ENCODE peak calls at places on chromosome 21, in nine cellular contexts. B, W, L, U, Y, J, Q, V and X are unnamed samples.

GRCh38 chr21:16713331-16714114 is 799.3 kb upstream of the CXADR start:
- DNase-seq in B (no peak), L (no peak), J (no peak), U (no peak), W (no peak), Y (no peak), V (no peak), Q (no peak), X (no peak)

GRCh38 chr21:45972353-45972715 is 9.2 kb upstream of the COL6A1 start:
- DNase-seq in V (no peak), W (no peak), L (no peak), U (no peak), Q (no peak), J (peak), Y (peak), B (peak), X (no peak)

GRCh38 chr21:45146801-45147200 is 72.4 kb downstream of the ADARB1 start:
- DNase-seq in Y (no peak), L (no peak), U (no peak), Q (no peak), J (no peak), W (no peak), V (no peak), B (peak), X (no peak)

GRCh38 chr21:39048064-39048463 is 135.2 kb downstream of the PSMG1 start:
- DNase-seq in B (no peak), L (peak), V (peak), Q (no peak), Y (no peak), J (no peak), W (peak), U (no peak), X (no peak)

GRCh38 chr21:39637197-39637970 is 24.6 kb downstream of the B3GALT5 start:
- DNase-seq in Y (no peak), U (peak), V (no peak), Q (no peak), J (no peak), L (no peak), W (peak), B (no peak), X (peak)

GRCh38 chr21:24280591-24280990 is 1326.7 kb downstream of the MRPL39 start:
- DNase-seq in Q (no peak), L (no peak), J (no peak), U (no peak), W (no peak), V (no peak), Y (no peak), B (no peak), X (no peak)

GRCh38 chr21:29513535-29513934 is 214.8 kb downstream of the BACH1 start:
- DNase-seq in Y (no peak), B (no peak), L (no peak), J (no peak), U (no peak), V (no peak), Q (no peak), W (no peak), X (no peak)

GRCh38 chr21:45200596-45201296 is 86.9 kb downstream of the POFUT2 start:
- DNase-seq in U (peak), Y (no peak), Q (no peak), J (no peak), W (no peak), B (no peak), L (no peak), V (no peak), X (no peak)

GRCh38 chr21:38852278-38852677 is 46.5 kb downstream of the ETS2 start:
- DNase-seq in L (no peak), Q (no peak), U (no peak), W (no peak), V (no peak), B (no peak), J (no peak), Y (no peak), X (no peak)

GRCh38 chr21:43719748-43720538 is 1.0 kb downstream of the PDXK start:
- DNase-seq in W (no peak), J (peak), L (no peak), Y (no peak), V (no peak), B (no peak), U (no peak), Q (no peak), X (peak)

GRCh38 chr21:29299906-29300546 is 1.3 kb downstream of the BACH1 start:
- DNase-seq in W (peak), Y (peak), V (peak), J (peak), L (peak), B (peak), Q (peak), U (peak), X (peak)

GRCh38 chr21:44881586-44881939 is 8.1 kb upstream of the PTTG1IP start:
- DNase-seq in Q (no peak), Y (no peak), B (no peak), L (no peak), W (no peak), U (no peak), J (no peak), V (no peak), X (no peak)

GRCh38 chr21:26003428-26003827 is 167.1 kb downstream of the APP start:
- DNase-seq in B (no peak), Q (no peak), U (no peak), Y (no peak), L (no peak), V (no peak), W (no peak), J (no peak), X (no peak)

GRCh38 chr21:40686526-40686925 is 160.4 kb downstream of the DSCAM start:
- DNase-seq in Q (no peak), B (no peak), U (no peak), W (no peak), V (no peak), L (no peak), Y (no peak), J (no peak), X (no peak)

GRCh38 chr21:42557420-42557819 is 43.8 kb downstream of the SLC37A1 start:
- DNase-seq in Q (no peak), Y (peak), B (no peak), V (no peak), W (no peak), U (no peak), J (no peak), L (no peak), X (no peak)

GRCh38 chr21:14762734-14763694 is 216.9 kb upstream of the SAMSN1 start:
- DNase-seq in W (no peak), U (no peak), Y (no peak), B (no peak), L (no peak), V (no peak), J (no peak), Q (no peak), X (no peak)

GRCh38 chr21:25997788-25998611 is 172.6 kb downstream of the APP start:
- DNase-seq in B (no peak), Y (no peak), J (no peak), U (peak), L (no peak), Q (no peak), V (peak), W (peak), X (peak)

GRCh38 chr21:33020558-33021100 is 5.1 kb upstream of the OLIG2 start:
- DNase-seq in Y (no peak), U (no peak), W (no peak), B (no peak), J (no peak), L (no peak), Q (no peak), V (no peak), X (no peak)

GRCh38 chr21:38258803-38259485 is 2.2 kb downstream of the KCNJ15 start:
- DNase-seq in B (no peak), L (peak), Y (no peak), U (no peak), Q (no peak), J (no peak), W (no peak), V (no peak), X (no peak)

GRCh38 chr21:41445465-41445862 is 19.4 kb downstream of the MX1 start:
- DNase-seq in Q (no peak), Y (peak), V (no peak), B (no peak), J (no peak), U (no peak), W (no peak), L (no peak), X (no peak)

GRCh38 chr21:43195131-43196021 is 26.6 kb downstream of the CRYAA start:
- DNase-seq in B (peak), Y (peak), J (peak), L (peak), U (no peak), V (no peak), W (no peak), Q (no peak), X (peak)

GRCh38 chr21:15966651-15967050 is 236.9 kb downstream of the USP25 start:
- DNase-seq in U (no peak), Y (no peak), J (no peak), B (no peak), Q (no peak), L (no peak), V (no peak), W (no peak), X (no peak)

GRCh38 chr21:45598109-45598508 is 45.4 kb upstream of the PCBP3 start:
- DNase-seq in Y (peak), J (no peak), U (no peak), V (no peak), L (no peak), B (no peak), W (no peak), Q (no peak), X (no peak)

GRCh38 chr21:32475162-32475812 is 62.8 kb downstream of the EVA1C start:
- DNase-seq in Y (no peak), U (no peak), V (no peak), W (no peak), B (no peak), Q (no peak), L (no peak), J (no peak), X (no peak)

GRCh38 chr21:45135122-45135521 is 60.7 kb downstream of the ADARB1 start:
- DNase-seq in B (no peak), L (no peak), U (no peak), J (no peak), Y (peak), V (no peak), W (no peak), Q (no peak), X (no peak)

GRCh38 chr21:33985117-33986050 is 69.8 kb upstream of the ATP5PO start:
- DNase-seq in W (no peak), Y (no peak), J (no peak), U (no peak), L (no peak), Q (no peak), V (no peak), B (no peak), X (no peak)

GRCh38 chr21:44013380-44014088 is 1.4 kb downstream of the TRAPPC10 start:
- DNase-seq in U (no peak), L (no peak), B (no peak), J (no peak), V (no peak), Y (no peak), Q (no peak), W (no peak), X (no peak)